ENCODE peak calls at places on chromosome 14, in five cellular contexts. Z is fibroblast of lung; V is tibial nerve; G is upper lobe of right lung; I is CD8-positive, alpha-beta memory T cell. A is an unnamed sample.

GRCh38 chr14:30985796-30986195 is 39.7 kb upstream of the AP4S1 start:
- DNase-seq in G (no peak), V (no peak), I (no peak), Z (no peak), A (no peak)

GRCh38 chr14:68580676-68581075 is 212.2 kb downstream of the ZFP36L1 start:
- DNase-seq in V (no peak), I (no peak), Z (no peak), G (no peak), A (no peak)

GRCh38 chr14:75542585-75543091 is 20.4 kb downstream of the BATF start:
- DNase-seq in G (peak; percentile 88), I (peak; percentile 84), Z (peak; percentile 33), V (no peak), A (peak; percentile 79)

GRCh38 chr14:101230161-101230850 is 326.8 kb upstream of the RTL1 start:
- DNase-seq in Z (no peak), V (no peak), G (no peak), I (no peak), A (peak; percentile 37)

GRCh38 chr14:38255673-38256357 is at the start of gene CLEC14A:
- DNase-seq in G (peak; percentile 70), Z (no peak), I (no peak), V (peak; percentile 29), A (peak; percentile 51)

GRCh38 chr14:71266994-71267636 is 359.9 kb downstream of the PCNX1 start:
- DNase-seq in I (no peak), V (no peak), Z (peak; percentile 19), G (no peak), A (no peak)

GRCh38 chr14:94571395-94571794 is 9.8 kb upstream of the SERPINA5 start:
- DNase-seq in Z (peak; percentile 16), G (no peak), I (no peak), V (no peak), A (no peak)

GRCh38 chr14:81446279-81447007 is 46.3 kb upstream of the STON2 start:
- DNase-seq in G (no peak), V (no peak), I (no peak), Z (no peak), A (no peak)

GRCh38 chr14:64724578-64724930 is 20.3 kb downstream of the PLEKHG3 start:
- DNase-seq in Z (no peak), V (no peak), I (no peak), G (no peak), A (peak; percentile 50)

GRCh38 chr14:57068511-57068910 is 200.2 kb downstream of the EXOC5 start:
- DNase-seq in I (no peak), G (no peak), V (no peak), Z (no peak), A (no peak)

GRCh38 chr14:85313801-85314207 is 216.1 kb upstream of the FLRT2 start:
- DNase-seq in Z (peak; percentile 36), G (no peak), V (no peak), I (no peak), A (no peak)

GRCh38 chr14:100372357-100373048 is 49.4 kb downstream of the SLC25A47 start:
- DNase-seq in G (no peak), V (no peak), I (no peak), Z (peak; percentile 19), A (no peak)

GRCh38 chr14:65277580-65278270 is 134.8 kb upstream of the FUT8 start:
- DNase-seq in Z (no peak), I (no peak), V (no peak), G (no peak), A (no peak)

GRCh38 chr14:20986811-20987210 is 3.0 kb upstream of the METTL17 start:
- DNase-seq in V (no peak), Z (peak; percentile 91), G (no peak), I (no peak), A (no peak)

GRCh38 chr14:68322970-68323620 is 469.8 kb downstream of the ZFP36L1 start:
- DNase-seq in V (no peak), G (no peak), I (no peak), Z (no peak), A (no peak)

GRCh38 chr14:65915125-65915524 is 502.6 kb downstream of the FUT8 start:
- DNase-seq in Z (no peak), I (no peak), V (no peak), G (no peak), A (no peak)

GRCh38 chr14:47442206-47442605 is 233.2 kb downstream of the MDGA2 start:
- DNase-seq in V (no peak), G (no peak), I (no peak), Z (peak; percentile 0), A (no peak)

GRCh38 chr14:100761481-100761880 is 34.8 kb downstream of the DLK1 start:
- DNase-seq in V (no peak), I (no peak), Z (peak; percentile 89), G (no peak), A (no peak)

GRCh38 chr14:65098586-65098985 is 3.7 kb downstream of the MAX start:
- DNase-seq in Z (peak; percentile 60), G (no peak), V (no peak), I (no peak), A (no peak)

GRCh38 chr14:50038398-50039119 is 77.8 kb downstream of the VCPKMT start:
- DNase-seq in Z (peak; percentile 82), G (no peak), I (peak; percentile 56), V (no peak), A (no peak)

GRCh38 chr14:91896419-91896818 is 29.1 kb upstream of the TC2N start:
- DNase-seq in Z (no peak), V (no peak), G (no peak), I (no peak), A (no peak)

GRCh38 chr14:35826952-35827416 is 846 bp downstream of the BRMS1L start:
- DNase-seq in V (no peak), Z (no peak), G (no peak), I (no peak), A (no peak)

GRCh38 chr14:70722418-70722817 is 80.7 kb downstream of the TTC9 start:
- DNase-seq in I (no peak), V (no peak), G (no peak), Z (no peak), A (no peak)

GRCh38 chr14:20435454-20436362 is at the start of gene KLHL33:
- DNase-seq in Z (no peak), V (no peak), G (no peak), I (no peak), A (no peak)

GRCh38 chr14:32339188-32339587 is 10.1 kb downstream of the AKAP6 start:
- DNase-seq in I (no peak), Z (no peak), G (no peak), V (no peak), A (no peak)

GRCh38 chr14:76657404-76657803 is 103.9 kb upstream of the VASH1 start:
- DNase-seq in G (no peak), I (no peak), Z (no peak), V (no peak), A (no peak)

GRCh38 chr14:70357985-70358384 is 1.5 kb downstream of the COX16 start:
- DNase-seq in G (no peak), Z (no peak), I (no peak), V (no peak), A (no peak)

GRCh38 chr14:77126461-77126990 is 15.1 kb downstream of the ZDHHC22 start:
- DNase-seq in I (no peak), Z (no peak), G (no peak), V (no peak), A (no peak)

GRCh38 chr14:89524412-89524811 is 107.4 kb upstream of the FOXN3 start:
- DNase-seq in Z (no peak), G (no peak), I (no peak), V (no peak), A (no peak)

GRCh38 chr14:102375126-102375525 is 12.4 kb downstream of the TECPR2 start:
- DNase-seq in Z (no peak), G (no peak), V (no peak), I (no peak), A (no peak)

GRCh38 chr14:55370883-55371455 is 40.7 kb downstream of the ATG14 start:
- DNase-seq in Z (no peak), V (no peak), G (no peak), I (no peak), A (no peak)

GRCh38 chr14:55361190-55361589 is 50.4 kb downstream of the ATG14 start:
- DNase-seq in I (no peak), Z (no peak), G (no peak), V (no peak), A (no peak)

GRCh38 chr14:55366271-55366670 is 45.4 kb downstream of the ATG14 start:
- DNase-seq in I (no peak), G (no peak), V (no peak), Z (peak; percentile 68), A (no peak)
- H3K27ac ChIP-seq in I (no peak overlapping the region), G (no peak overlapping the region), V (no peak overlapping the region), Z (no peak overlapping the region), A (no peak overlapping the region)

DNA sequence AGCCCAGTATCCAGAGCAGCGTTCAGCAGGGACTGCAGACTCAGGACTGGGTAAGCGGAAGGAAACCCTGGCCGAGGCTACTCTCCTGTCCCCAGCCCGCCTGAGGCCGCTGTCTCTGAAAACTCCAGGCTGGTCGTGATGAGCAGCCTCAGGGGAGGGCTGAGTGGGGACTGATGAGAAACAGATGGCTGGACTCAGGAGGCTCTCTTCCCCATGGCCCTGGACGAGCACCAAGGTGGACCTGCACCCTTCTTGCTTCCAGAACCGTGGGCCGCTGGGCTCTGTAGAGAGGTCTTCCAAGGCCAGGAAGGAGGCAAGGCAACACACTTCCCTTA is 1.1 kb downstream of the TEX22 start:
- DNase-seq in G (no peak), Z (no peak), V (no peak), I (no peak), A (no peak)
- H3K27ac ChIP-seq in G (no peak overlapping the region), Z (no peak overlapping the region), V (no peak overlapping the region), I (no peak overlapping the region), A (no peak overlapping the region)

GRCh38 chr14:34223302-34224150 is 238.5 kb downstream of the SPTSSA start:
- DNase-seq in G (no peak), V (no peak), I (no peak), Z (no peak), A (no peak)

GRCh38 chr14:34222867-34223266 is 239.2 kb downstream of the SPTSSA start:
- DNase-seq in V (no peak), G (no peak), Z (no peak), I (no peak), A (no peak)

GRCh38 chr14:34222122-34222521 is 239.9 kb downstream of the SPTSSA start:
- DNase-seq in V (no peak), Z (no peak), I (no peak), G (no peak), A (no peak)

GRCh38 chr14:34220921-34221320 is 241.1 kb downstream of the SPTSSA start:
- DNase-seq in I (no peak), V (no peak), Z (no peak), G (no peak), A (no peak)

DNA sequence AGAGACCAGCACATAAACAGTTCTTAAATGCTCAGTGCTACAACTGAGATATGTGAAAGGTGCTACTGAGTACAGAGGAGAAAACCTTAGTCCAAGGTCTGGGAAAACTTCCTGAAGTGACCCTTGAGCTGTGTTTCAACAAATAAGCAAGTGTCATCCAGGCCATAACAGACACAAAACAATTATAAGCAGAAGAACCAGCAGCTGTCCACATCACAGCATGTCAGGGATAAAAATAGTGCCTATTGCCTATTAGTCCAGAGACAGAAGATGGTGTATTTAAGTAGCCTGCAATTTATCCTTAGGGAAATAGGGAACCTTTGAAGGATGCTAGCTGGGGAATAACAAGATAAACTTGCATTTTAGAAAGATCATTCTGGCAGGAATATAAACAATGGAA is 237.8 kb downstream of the SPTSSA start:
- DNase-seq in I (no peak), Z (no peak), V (no peak), G (no peak), A (no peak)
- H3K27ac ChIP-seq in I (no peak overlapping the region), Z (no peak overlapping the region), V (no peak overlapping the region), G (no peak overlapping the region), A (no peak overlapping the region)

GRCh38 chr14:103847954-103848719 is 762 bp upstream of the PPP1R13B start:
- DNase-seq in I (peak; percentile 60), Z (no peak), G (peak; percentile 76), V (no peak), A (peak; percentile 83)
- H3K27ac ChIP-seq in I (no peak overlapping the region), Z (no peak overlapping the region), G (peak overlapping the region; percentile 72), V (peak overlapping the region; percentile 80), A (peak overlapping the region; percentile 55)